ENCODE peak calls at places on chromosome 16, in eight cellular contexts. H, A, C, B, Q, G, Y and V are unnamed samples.

GRCh38 chr16:67181346-67181745 is 2.4 kb downstream of the MATCAP1 start:
- DNase-seq in H (no peak), A (no peak), C (no peak), B (no peak), Q (no peak), G (no peak), Y (no peak), V (no peak)

GRCh38 chr16:68237243-68238028 is 1.5 kb upstream of the ESRP2 start:
- DNase-seq in H (peak), A (peak), C (peak), B (peak), Q (peak), G (peak), Y (peak), V (peak)

GRCh38 chr16:10881479-10882030 is 4.6 kb downstream of the CIITA start:
- DNase-seq in H (no peak), A (no peak), C (no peak), B (no peak), Q (no peak), G (no peak), Y (no peak), V (no peak)

GRCh38 chr16:4179020-4179419 is 62.8 kb upstream of the ADCY9 start:
- DNase-seq in H (no peak), A (no peak), C (no peak), B (no peak), Q (no peak), G (peak), Y (no peak), V (no peak)

GRCh38 chr16:57623251-57624043 is 5.0 kb upstream of the ADGRG1 start:
- DNase-seq in H (peak), A (no peak), C (peak), B (no peak), Q (peak), G (no peak), Y (peak), V (peak)

GRCh38 chr16:10676284-10676683 is 18.4 kb downstream of the TEKT5 start:
- DNase-seq in H (no peak), A (no peak), C (no peak), B (no peak), Q (no peak), G (no peak), Y (no peak), V (no peak)

GRCh38 chr16:89334988-89335802 is 117.7 kb downstream of the ZNF778 start:
- DNase-seq in H (no peak), A (peak), C (no peak), B (no peak), Q (no peak), G (no peak), Y (no peak), V (no peak)

GRCh38 chr16:84952335-84953050 is 58.8 kb downstream of the ZDHHC7 start:
- DNase-seq in H (peak), A (peak), C (peak), B (peak), Q (peak), G (peak), Y (peak), V (peak)

GRCh38 chr16:79042141-79042540 is 558.4 kb downstream of the MAF start:
- DNase-seq in H (no peak), A (no peak), C (no peak), B (no peak), Q (no peak), G (no peak), Y (no peak), V (no peak)

GRCh38 chr16:1538804-1539520 is 5.5 kb downstream of the TMEM204 start:
- DNase-seq in H (peak), A (peak), C (no peak), B (no peak), Q (no peak), G (no peak), Y (no peak), V (no peak)

GRCh38 chr16:19113577-19114358 is at the start of gene ITPRIPL2:
- DNase-seq in H (peak), A (no peak), C (peak), B (peak), Q (peak), G (peak), Y (peak), V (peak)

GRCh38 chr16:19502395-19503131 is 19.3 kb downstream of the GDE1 start:
- DNase-seq in H (peak), A (peak), C (peak), B (peak), Q (peak), G (peak), Y (peak), V (peak)

GRCh38 chr16:57387598-57388354 is 15.5 kb downstream of the CX3CL1 start:
- DNase-seq in H (no peak), A (no peak), C (no peak), B (no peak), Q (no peak), G (no peak), Y (no peak), V (no peak)

GRCh38 chr16:7992616-7993015 is 597.7 kb downstream of the TMEM114 start:
- DNase-seq in H (no peak), A (no peak), C (no peak), B (no peak), Q (no peak), G (no peak), Y (no peak), V (no peak)

GRCh38 chr16:50989047-50989446 is 162.0 kb downstream of the SALL1 start:
- DNase-seq in H (no peak), A (no peak), C (no peak), B (no peak), Q (no peak), G (no peak), Y (no peak), V (no peak)

GRCh38 chr16:83458612-83459011 is 349.2 kb upstream of the HSBP1 start:
- DNase-seq in H (no peak), A (no peak), C (no peak), B (peak), Q (peak), G (no peak), Y (no peak), V (no peak)

GRCh38 chr16:30096105-30096861 is at the start of gene YPEL3:
- DNase-seq in H (peak), A (peak), C (peak), B (peak), Q (peak), G (peak), Y (peak), V (peak)

GRCh38 chr16:74984194-74984669 is 691 bp downstream of the WDR59 start:
- DNase-seq in H (peak), A (peak), C (no peak), B (no peak), Q (no peak), G (no peak), Y (no peak), V (no peak)

GRCh38 chr16:88309174-88309904 is 73.4 kb upstream of the ZNF469 start:
- DNase-seq in H (no peak), A (no peak), C (no peak), B (no peak), Q (no peak), G (no peak), Y (no peak), V (no peak)

GRCh38 chr16:87801679-87802300 is 36.0 kb upstream of the KLHDC4 start:
- DNase-seq in H (no peak), A (no peak), C (no peak), B (no peak), Q (no peak), G (no peak), Y (no peak), V (no peak)

GRCh38 chr16:54080524-54081008 is 206.0 kb downstream of the IRX3 start:
- DNase-seq in H (no peak), A (no peak), C (no peak), B (peak), Q (no peak), G (no peak), Y (no peak), V (no peak)

GRCh38 chr16:68707341-68708152 is 29.5 kb upstream of the CDH1 start:
- DNase-seq in H (peak), A (no peak), C (peak), B (peak), Q (no peak), G (peak), Y (no peak), V (peak)